ENCODE peak calls at places on chromosomes 6 and 20, in seven cellular contexts. Z is naive thymus-derived CD8-positive, alpha-beta T cell; M is neural progenitor cell; R is germinal center; G is right atrium auricular region; Y is T-helper 17 cell; C is lower lobe of right lung. N is an unnamed sample.
A peak's percentile ranks its signal among the peaks of the same experiment; 100 is the strongest.

GRCh38 chr6:24431045-24431451 is 28.3 kb downstream of the MRS2 start:
- DNase-seq in Z (no peak), M (peak; percentile 28), R (peak; percentile 49), G (no peak), Y (no peak), C (no peak), N (peak; percentile 58)

GRCh38 chr6:32413427-32414047 is 6.6 kb upstream of the BTNL2 start:
- DNase-seq in Z (peak; percentile 86), M (peak; percentile 83), R (peak; percentile 74), G (peak; percentile 79), Y (peak; percentile 75), C (peak; percentile 87), N (peak; percentile 82)

GRCh38 chr6:143936986-143937765 is 70.9 kb downstream of the PLAGL1 start:
- DNase-seq in Z (no peak), M (no peak), R (no peak), G (no peak), Y (no peak), C (no peak), N (no peak)

GRCh38 chr6:17167327-17167979 is 65.6 kb downstream of the STMND1 start:
- DNase-seq in Z (no peak), M (peak; percentile 76), R (no peak), G (no peak), Y (no peak), C (peak; percentile 47), N (no peak)

GRCh38 chr6:121688974-121689373 is 253.5 kb downstream of the GJA1 start:
- DNase-seq in Z (no peak), M (no peak), R (no peak), G (no peak), Y (no peak), C (no peak), N (no peak)

GRCh38 chr6:81890846-81891245 is 138.4 kb upstream of the TENT5A start:
- DNase-seq in Z (no peak), M (no peak), R (no peak), G (no peak), Y (no peak), C (no peak), N (no peak)

GRCh38 chr6:99338188-99338587 is 11.3 kb downstream of the FAXC start:
- DNase-seq in Z (no peak), M (no peak), R (no peak), G (no peak), Y (no peak), C (no peak), N (no peak)

GRCh38 chr6:56096454-56096853 is 150.9 kb downstream of the COL21A1 start:
- DNase-seq in Z (no peak), M (no peak), R (no peak), G (no peak), Y (no peak), C (no peak), N (no peak)

GRCh38 chr20:50930139-50931047 is 844 bp downstream of the ADNP start:
- DNase-seq in Z (no peak), M (peak; percentile 64), R (peak; percentile 36), G (no peak), Y (peak; percentile 8), C (peak; percentile 57), N (peak; percentile 53)

GRCh38 chr20:31870703-31871601 is 518 bp downstream of the TTLL9 start:
- DNase-seq in Z (no peak), M (no peak), R (no peak), G (no peak), Y (no peak), C (no peak), N (no peak)

GRCh38 chr6:156748504-156748903 is 28.7 kb upstream of the ARID1B start:
- DNase-seq in Z (no peak), M (no peak), R (no peak), G (no peak), Y (no peak), C (no peak), N (no peak)

GRCh38 chr20:1707588-1708449 is 50.2 kb upstream of the SIRPG start:
- DNase-seq in Z (no peak), M (no peak), R (no peak), G (peak; percentile 32), Y (no peak), C (no peak), N (no peak)

GRCh38 chr20:1979116-1979778 is 14.6 kb downstream of the PDYN start:
- DNase-seq in Z (no peak), M (peak; percentile 45), R (no peak), G (no peak), Y (no peak), C (no peak), N (no peak)

GRCh38 chr6:166625356-166625755 is 1.7 kb downstream of the RPS6KA2 start:
- DNase-seq in Z (no peak), M (no peak), R (no peak), G (no peak), Y (no peak), C (no peak), N (no peak)

GRCh38 chr6:139539852-139540251 is 165.4 kb upstream of the CITED2 start:
- DNase-seq in Z (no peak), M (no peak), R (no peak), G (peak; percentile 82), Y (no peak), C (peak; percentile 69), N (no peak)

GRCh38 chr6:40299666-40300065 is 287.5 kb downstream of the LRFN2 start:
- DNase-seq in Z (no peak), M (peak; percentile 39), R (no peak), G (no peak), Y (no peak), C (no peak), N (no peak)

N was measured in OCI-LY7.